ENCODE peak calls at places on chromosomes 11 and 22, in five cellular contexts. One of them, this sample, is unnamed.

GRCh38 chr11:6631356-6631890 is 12.2 kb upstream of the TPP1 start:
- ATAC-seq in GM12878: no peak
- ATAC-seq in Panc1: no peak
- ATAC-seq in GM23338: no peak
- ATAC-seq in HepG2: peak; percentile 11
- ATAC-seq in this sample: no peak

GRCh38 chr11:72343159-72343756 is 91.1 kb downstream of the CLPB start:
- ATAC-seq in GM12878: peak; percentile 39
- ATAC-seq in Panc1: no peak
- ATAC-seq in GM23338: no peak
- ATAC-seq in HepG2: no peak
- ATAC-seq in this sample: no peak

GRCh38 chr11:64089027-64089360 is 53.3 kb downstream of the FLRT1 start:
- ATAC-seq in GM12878: no peak
- ATAC-seq in Panc1: no peak
- ATAC-seq in GM23338: no peak
- ATAC-seq in HepG2: no peak
- ATAC-seq in this sample: no peak

GRCh38 chr11:13940611-13941256 is 21.8 kb upstream of the SPON1 start:
- ATAC-seq in GM12878: no peak
- ATAC-seq in Panc1: peak; percentile 38
- ATAC-seq in GM23338: no peak
- ATAC-seq in HepG2: no peak
- ATAC-seq in this sample: no peak

GRCh38 chr11:65642014-65642671 is 4.2 kb downstream of the SIPA1 start:
- ATAC-seq in GM12878: no peak
- ATAC-seq in Panc1: no peak
- ATAC-seq in GM23338: peak; percentile 27
- ATAC-seq in HepG2: no peak
- ATAC-seq in this sample: no peak

GRCh38 chr11:110130642-110131238 is 37.5 kb downstream of the ZC3H12C start:
- ATAC-seq in GM12878: peak; percentile 20
- ATAC-seq in Panc1: no peak
- ATAC-seq in GM23338: peak; percentile 63
- ATAC-seq in HepG2: no peak
- ATAC-seq in this sample: no peak

GRCh38 chr11:120797133-120797532 is 226.8 kb upstream of the TBCEL start:
- ATAC-seq in GM12878: no peak
- ATAC-seq in Panc1: no peak
- ATAC-seq in GM23338: no peak
- ATAC-seq in HepG2: no peak
- ATAC-seq in this sample: no peak

GRCh38 chr11:75152090-75152489 is 1.2 kb downstream of the SLCO2B1 start:
- ATAC-seq in GM12878: no peak
- ATAC-seq in Panc1: no peak
- ATAC-seq in GM23338: no peak
- ATAC-seq in HepG2: peak; percentile 29
- ATAC-seq in this sample: no peak

GRCh38 chr11:2077061-2077802 is 62.0 kb downstream of the IGF2 start:
- ATAC-seq in GM12878: no peak
- ATAC-seq in Panc1: peak; percentile 96
- ATAC-seq in GM23338: no peak
- ATAC-seq in HepG2: no peak
- ATAC-seq in this sample: no peak

GRCh38 chr22:37209140-37209845 is 3.0 kb downstream of the SSTR3 start:
- ATAC-seq in GM12878: no peak
- ATAC-seq in Panc1: no peak
- ATAC-seq in GM23338: no peak
- ATAC-seq in HepG2: no peak
- ATAC-seq in this sample: no peak

GRCh38 chr11:123246749-123247497 is 51.9 kb upstream of the CLMP start:
- ATAC-seq in GM12878: peak; percentile 96
- ATAC-seq in Panc1: peak; percentile 97
- ATAC-seq in GM23338: peak; percentile 89
- ATAC-seq in HepG2: peak; percentile 96
- ATAC-seq in this sample: peak; percentile 74

GRCh38 chr22:19631899-19632670 is 82.2 kb upstream of the SEPTIN5 start:
- ATAC-seq in GM12878: peak; percentile 67
- ATAC-seq in Panc1: peak; percentile 67
- ATAC-seq in GM23338: peak; percentile 81
- ATAC-seq in HepG2: peak; percentile 88
- ATAC-seq in this sample: peak; percentile 31

GRCh38 chr11:9351956-9352355 is 32.5 kb upstream of the IPO7 start:
- ATAC-seq in GM12878: no peak
- ATAC-seq in Panc1: peak; percentile 18
- ATAC-seq in GM23338: no peak
- ATAC-seq in HepG2: no peak
- ATAC-seq in this sample: no peak

GRCh38 chr22:21727768-21728167 is 7.8 kb downstream of the YPEL1 start:
- ATAC-seq in GM12878: no peak
- ATAC-seq in Panc1: no peak
- ATAC-seq in GM23338: no peak
- ATAC-seq in HepG2: no peak
- ATAC-seq in this sample: no peak

GRCh38 chr22:31105282-31105929 is 2.0 kb downstream of the SELENOM start:
- ATAC-seq in GM12878: no peak
- ATAC-seq in Panc1: no peak
- ATAC-seq in GM23338: no peak
- ATAC-seq in HepG2: no peak
- ATAC-seq in this sample: no peak

GRCh38 chr22:31106001-31106571 is 1.3 kb downstream of the SELENOM start:
- ATAC-seq in GM12878: no peak
- ATAC-seq in Panc1: peak; percentile 7
- ATAC-seq in GM23338: peak; percentile 5
- ATAC-seq in HepG2: peak; percentile 18
- ATAC-seq in this sample: no peak

GRCh38 chr22:31106651-31107205 is 640 bp downstream of the SELENOM start:
- ATAC-seq in GM12878: no peak
- ATAC-seq in Panc1: peak; percentile 42
- ATAC-seq in GM23338: peak; percentile 2
- ATAC-seq in HepG2: no peak
- ATAC-seq in this sample: peak; percentile 1

GRCh38 chr22:31104869-31105268 is 2.5 kb downstream of the SELENOM start:
- ATAC-seq in GM12878: peak; percentile 32
- ATAC-seq in Panc1: no peak
- ATAC-seq in GM23338: peak; percentile 70
- ATAC-seq in HepG2: no peak
- ATAC-seq in this sample: no peak

GRCh38 chr22:31107206-31108118 is at the start of gene SELENOM:
- ATAC-seq in GM12878: peak; percentile 94
- ATAC-seq in Panc1: peak; percentile 98
- ATAC-seq in GM23338: peak; percentile 78
- ATAC-seq in HepG2: peak; percentile 90
- ATAC-seq in this sample: peak; percentile 93
- TF ChIP-seq POLR2AphosphoS5 in GM12878: peak; percentile 26
- TF ChIP-seq POLR2AphosphoS5 in Panc1: no peak
- TF ChIP-seq POLR2AphosphoS5 in GM23338: peak; percentile 79
- TF ChIP-seq POLR2AphosphoS5 in HepG2: no peak
- TF ChIP-seq POLR2AphosphoS5 in this sample: peak; percentile 95

DNA sequence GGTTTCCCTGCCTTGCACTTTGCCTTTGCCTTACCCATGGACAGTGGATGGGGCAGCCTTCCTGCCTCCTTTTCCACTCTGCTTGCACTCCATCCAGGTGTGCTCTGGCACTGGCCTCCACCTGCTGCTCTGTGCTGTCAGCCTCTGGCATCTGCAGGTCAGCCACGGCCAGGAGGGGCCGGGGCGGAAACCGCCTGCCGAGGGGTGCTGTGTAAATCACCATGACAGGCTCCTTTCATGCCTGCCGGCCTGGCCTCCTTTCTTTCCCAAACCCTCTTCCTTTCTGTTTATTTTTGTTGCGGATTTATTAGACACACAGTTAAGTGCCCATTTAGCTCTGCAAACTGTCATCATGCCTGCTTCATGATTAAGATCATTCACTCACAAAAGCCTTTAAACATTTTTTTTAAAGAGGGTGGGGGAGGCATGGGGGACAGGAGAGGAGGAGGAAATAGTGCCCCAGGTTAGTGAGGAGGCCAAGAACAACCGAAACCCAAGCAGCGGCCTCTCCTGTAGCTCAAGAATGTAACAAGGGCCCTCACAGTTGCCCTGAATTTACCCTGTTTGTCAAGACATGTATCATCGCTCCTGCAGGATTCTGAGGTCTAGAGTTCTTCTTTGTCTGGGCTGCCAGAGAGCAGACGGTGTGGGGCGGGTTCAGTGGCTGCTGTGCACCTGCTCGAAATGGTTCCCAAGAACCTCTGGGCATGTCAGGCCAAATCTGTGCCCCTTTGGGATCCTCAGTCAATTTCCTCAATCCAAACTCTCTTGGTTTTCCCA is 83.3 kb downstream of the BARX2 start:
- ATAC-seq in GM12878: no peak
- ATAC-seq in Panc1: no peak
- ATAC-seq in GM23338: peak; percentile 29
- ATAC-seq in HepG2: no peak
- ATAC-seq in this sample: no peak
- H3K4me1 ChIP-seq in GM12878: no peaks in the 10 kb centered on the region
- H3K4me1 ChIP-seq in Panc1: no peaks in the 10 kb centered on the region
- H3K4me1 ChIP-seq in GM23338: peaks cover 8% of the 10 kb centered on the region
- H3K4me1 ChIP-seq in HepG2: peaks cover 20% of the 10 kb centered on the region
- H3K4me1 ChIP-seq in this sample: no peaks in the 10 kb centered on the region

DNA sequence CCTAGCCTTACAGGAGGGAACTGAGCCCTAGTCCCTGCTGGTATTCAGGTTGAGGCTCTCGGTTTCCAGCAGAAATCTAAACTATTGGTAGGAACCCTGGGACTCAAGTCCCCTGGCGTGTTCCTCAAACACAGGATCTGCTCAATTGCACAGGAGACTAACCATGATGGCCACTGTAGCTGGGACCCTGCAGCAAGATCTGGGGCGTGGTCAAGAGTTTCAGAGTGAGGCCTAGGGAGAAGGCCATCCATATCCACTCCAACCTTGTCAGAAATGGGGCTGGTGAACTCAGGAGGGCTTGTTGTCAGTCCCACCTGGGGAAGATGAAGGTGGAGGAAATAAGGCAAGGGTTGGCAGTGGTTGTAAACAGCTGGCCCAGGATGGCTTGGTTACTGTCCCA is 49.9 kb upstream of the PAX6 start:
- ATAC-seq in GM12878: no peak
- ATAC-seq in Panc1: no peak
- ATAC-seq in GM23338: no peak
- ATAC-seq in HepG2: no peak
- ATAC-seq in this sample: no peak
- H3K27me3 ChIP-seq in GM12878: no peaks in the 10 kb centered on the region
- H3K27me3 ChIP-seq in Panc1: no peaks in the 10 kb centered on the region
- H3K27me3 ChIP-seq in GM23338: no peaks in the 10 kb centered on the region
- H3K27me3 ChIP-seq in HepG2: no peaks in the 10 kb centered on the region
- H3K27me3 ChIP-seq in this sample: peaks cover 6% of the 10 kb centered on the region

GRCh38 chr11:844693-845644 is 2.3 kb downstream of the TSPAN4 start:
- ATAC-seq in GM12878: peak; percentile 33
- ATAC-seq in Panc1: peak; percentile 28
- ATAC-seq in GM23338: peak; percentile 28
- ATAC-seq in HepG2: peak; percentile 45
- ATAC-seq in this sample: peak; percentile 71

GRCh38 chr11:845872-846271 is 3.2 kb downstream of the TSPAN4 start:
- ATAC-seq in GM12878: no peak
- ATAC-seq in Panc1: no peak
- ATAC-seq in GM23338: no peak
- ATAC-seq in HepG2: no peak
- ATAC-seq in this sample: no peak

GRCh38 chr11:843086-843704 is 543 bp downstream of the TSPAN4 start:
- ATAC-seq in GM12878: peak; percentile 10
- ATAC-seq in Panc1: no peak
- ATAC-seq in GM23338: peak; percentile 1
- ATAC-seq in HepG2: peak; percentile 0
- ATAC-seq in this sample: no peak

GRCh38 chr11:842370-843002 is at the start of the genes POLR2L and TSPAN4:
- ATAC-seq in GM12878: peak; percentile 76
- ATAC-seq in Panc1: peak; percentile 16
- ATAC-seq in GM23338: peak; percentile 10
- ATAC-seq in HepG2: peak; percentile 13
- ATAC-seq in this sample: peak; percentile 46

DNA sequence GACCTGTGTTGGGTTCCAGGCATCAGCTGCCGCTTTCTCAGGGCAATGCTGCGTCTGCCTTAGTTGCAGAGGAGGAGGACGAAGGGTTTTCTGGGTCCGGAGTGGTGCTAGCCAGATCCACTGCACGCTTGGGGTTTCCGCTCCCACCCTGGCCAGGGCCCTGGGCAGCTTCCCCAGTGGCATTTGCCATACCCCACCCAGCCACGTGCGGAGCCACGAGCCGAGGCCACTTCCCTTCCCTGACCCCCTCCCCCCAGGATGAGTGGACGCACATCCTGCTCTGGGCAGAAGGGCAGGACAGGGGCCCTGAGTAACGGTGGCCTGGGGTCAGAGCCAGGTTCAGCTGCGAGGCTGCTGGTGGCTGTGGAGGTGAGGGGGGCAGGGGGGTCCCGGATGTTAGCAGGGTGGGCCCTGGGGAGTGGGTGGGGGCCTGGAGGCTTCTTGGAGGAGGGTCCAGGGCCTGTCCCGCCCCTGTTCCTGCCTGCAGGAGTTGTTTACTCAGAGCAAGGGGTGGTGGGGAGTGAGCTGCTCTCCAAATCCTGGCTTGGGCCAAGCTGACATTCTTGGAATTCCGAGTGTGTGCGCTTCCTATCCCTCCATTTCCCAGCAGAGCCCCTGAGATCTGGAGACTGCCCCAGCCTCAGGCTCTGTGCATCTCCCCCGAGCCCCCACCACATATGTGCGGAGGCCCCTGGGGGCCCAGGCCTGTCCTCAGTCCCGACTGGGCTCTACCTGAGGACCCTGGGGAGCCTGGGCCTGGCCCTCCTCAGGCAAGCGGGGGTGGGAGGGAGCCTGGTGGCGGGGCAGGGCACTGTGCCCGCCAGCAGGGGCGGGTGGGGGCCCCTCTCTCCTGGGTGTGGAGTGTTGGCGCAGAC is 1.4 kb downstream of the TSPAN4 start:
- ATAC-seq in GM12878: peak; percentile 11
- ATAC-seq in Panc1: peak; percentile 56
- ATAC-seq in GM23338: peak; percentile 60
- ATAC-seq in HepG2: peak; percentile 62
- ATAC-seq in this sample: peak; percentile 77
- TF ChIP-seq POLR2AphosphoS5 in GM12878: no peak
- TF ChIP-seq POLR2AphosphoS5 in Panc1: peak; percentile 79
- TF ChIP-seq POLR2AphosphoS5 in GM23338: peak; percentile 88
- TF ChIP-seq POLR2AphosphoS5 in HepG2: peak; percentile 49
- TF ChIP-seq POLR2AphosphoS5 in this sample: peak; percentile 94

GRCh38 chr11:94676769-94677168 is 91.4 kb upstream of the AMOTL1 start:
- ATAC-seq in GM12878: no peak
- ATAC-seq in Panc1: no peak
- ATAC-seq in GM23338: no peak
- ATAC-seq in HepG2: no peak
- ATAC-seq in this sample: no peak
- H3K4me1 ChIP-seq in GM12878: no peaks in the 10 kb centered on the region
- H3K4me1 ChIP-seq in Panc1: no peaks in the 10 kb centered on the region
- H3K4me1 ChIP-seq in GM23338: no peaks in the 10 kb centered on the region
- H3K4me1 ChIP-seq in HepG2: no peaks in the 10 kb centered on the region
- H3K4me1 ChIP-seq in this sample: no peaks in the 10 kb centered on the region

DNA sequence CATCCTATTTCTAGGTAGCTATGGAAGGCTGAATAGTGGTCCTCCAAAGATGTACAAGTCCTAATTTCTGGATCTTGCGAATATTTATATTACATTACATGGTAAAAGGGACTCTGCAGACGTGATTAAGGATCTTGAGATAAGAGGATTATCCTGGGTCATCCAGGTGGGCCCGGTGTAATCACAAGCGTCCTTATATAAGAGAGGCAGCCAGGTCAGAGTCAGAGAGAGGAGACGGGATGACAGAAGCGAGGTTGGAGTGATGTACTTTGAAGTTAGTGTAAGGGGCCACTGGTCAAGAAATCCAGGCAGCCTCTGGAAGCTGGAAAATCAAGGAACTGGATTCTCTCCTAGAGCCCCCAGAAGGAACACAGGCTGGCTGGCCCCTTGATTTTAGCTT is 70.1 kb upstream of the MYOD1 start:
- ATAC-seq in GM12878: no peak
- ATAC-seq in Panc1: no peak
- ATAC-seq in GM23338: no peak
- ATAC-seq in HepG2: no peak
- ATAC-seq in this sample: no peak
- H3K27me3 ChIP-seq in GM12878: peaks cover 2% of the 10 kb centered on the region
- H3K27me3 ChIP-seq in Panc1: no peaks in the 10 kb centered on the region
- H3K27me3 ChIP-seq in GM23338: no peaks in the 10 kb centered on the region
- H3K27me3 ChIP-seq in HepG2: peaks cover 3% of the 10 kb centered on the region
- H3K27me3 ChIP-seq in this sample: peaks cover 52% of the 10 kb centered on the region

This sample was measured in gastroesophageal sphincter.